ENCODE peak calls at places on chromosome 7, in four cellular contexts. R, E, P and W are unnamed samples.

GRCh38 chr7:70599446-70600190 is 532.3 kb upstream of the GALNT17 start:
- DNase-seq in E (no peak), P (no peak), R (peak), W (no peak)

GRCh38 chr7:44398506-44398905 is 73.1 kb upstream of the CAMK2B start:
- DNase-seq in R (no peak), E (no peak), P (no peak), W (no peak)

GRCh38 chr7:117005449-117005848 is 52.1 kb downstream of the ST7 start:
- DNase-seq in P (no peak), R (no peak), E (no peak), W (no peak)

GRCh38 chr7:139043823-139044812 is 8.3 kb upstream of the ZC3HAV1L start:
- DNase-seq in R (no peak), E (no peak), P (no peak), W (peak)

GRCh38 chr7:33706666-33707194 is 198.6 kb upstream of the BMPER start:
- DNase-seq in R (no peak), E (no peak), P (no peak), W (no peak)

GRCh38 chr7:78968951-78969350 is 484.5 kb downstream of the MAGI2 start:
- DNase-seq in E (no peak), R (peak), P (no peak), W (no peak)

GRCh38 chr7:21884496-21884895 is 61.2 kb downstream of the CDCA7L start:
- DNase-seq in R (no peak), P (no peak), E (no peak), W (no peak)

GRCh38 chr7:44184221-44184873 is 4.9 kb downstream of the GCK start:
- DNase-seq in P (no peak), E (peak), R (no peak), W (no peak)

GRCh38 chr7:5525271-5526189 is 101.9 kb upstream of the TNRC18 start:
- DNase-seq in E (no peak), R (peak), P (no peak), W (peak)

GRCh38 chr7:111677848-111678247 is 115.6 kb upstream of the IMMP2L start:
- DNase-seq in P (no peak), R (no peak), E (no peak), W (no peak)

GRCh38 chr7:72267291-72267800 is 144.8 kb downstream of the CALN1 start:
- DNase-seq in P (no peak), R (no peak), E (no peak), W (no peak)

GRCh38 chr7:134419875-134420274 is 39.0 kb downstream of the AKR1B1 start:
- DNase-seq in R (no peak), E (no peak), P (no peak), W (no peak)